ENCODE peak calls at places on chromosome 17, in five cellular contexts. One of them, this sample, is unnamed.
A peak's percentile ranks its signal among the peaks of the same experiment; 100 is the strongest.

GRCh38 chr17:45143767-45144198 is 4.5 kb upstream of the HEXIM1 start:
- DNase-seq in Right ventricle myocardium inferior: peak; percentile 95
- DNase-seq in bronchial epithelial cell: no peak
- DNase-seq in stimulated activated CD8-positive, alpha-beta memory T cell treated with anti-CD3 and anti-CD28 coated beads, Interleukin-4, amount 100 ng/mL, for 1 hour: no peak
- DNase-seq in CD8-positive, alpha-beta T cell: peak; percentile 16
- DNase-seq in this sample: no peak

GRCh38 chr17:42944211-42944610 is 20.0 kb downstream of the AARSD1 start:
- DNase-seq in stimulated activated CD8-positive, alpha-beta memory T cell treated with anti-CD3 and anti-CD28 coated beads, Interleukin-4, amount 100 ng/mL, for 1 hour: no peak
- DNase-seq in bronchial epithelial cell: no peak
- DNase-seq in Right ventricle myocardium inferior: no peak
- DNase-seq in CD8-positive, alpha-beta T cell: no peak
- DNase-seq in this sample: no peak

GRCh38 chr17:80716986-80717385 is 172.3 kb downstream of the RPTOR start:
- DNase-seq in CD8-positive, alpha-beta T cell: no peak
- DNase-seq in Right ventricle myocardium inferior: no peak
- DNase-seq in bronchial epithelial cell: no peak
- DNase-seq in stimulated activated CD8-positive, alpha-beta memory T cell treated with anti-CD3 and anti-CD28 coated beads, Interleukin-4, amount 100 ng/mL, for 1 hour: no peak
- DNase-seq in this sample: no peak

GRCh38 chr17:66848496-66848895 is 13.6 kb downstream of the CACNG5 start:
- DNase-seq in Right ventricle myocardium inferior: no peak
- DNase-seq in CD8-positive, alpha-beta T cell: no peak
- DNase-seq in bronchial epithelial cell: no peak
- DNase-seq in stimulated activated CD8-positive, alpha-beta memory T cell treated with anti-CD3 and anti-CD28 coated beads, Interleukin-4, amount 100 ng/mL, for 1 hour: no peak
- DNase-seq in this sample: no peak

GRCh38 chr17:29930399-29931010 is 477 bp upstream of the SSH2 start:
- DNase-seq in bronchial epithelial cell: peak; percentile 16
- DNase-seq in CD8-positive, alpha-beta T cell: peak; percentile 12
- DNase-seq in stimulated activated CD8-positive, alpha-beta memory T cell treated with anti-CD3 and anti-CD28 coated beads, Interleukin-4, amount 100 ng/mL, for 1 hour: no peak
- DNase-seq in Right ventricle myocardium inferior: no peak
- DNase-seq in this sample: no peak

GRCh38 chr17:45432405-45433113 is at the start of gene ARHGAP27:
- DNase-seq in CD8-positive, alpha-beta T cell: no peak
- DNase-seq in stimulated activated CD8-positive, alpha-beta memory T cell treated with anti-CD3 and anti-CD28 coated beads, Interleukin-4, amount 100 ng/mL, for 1 hour: no peak
- DNase-seq in Right ventricle myocardium inferior: peak; percentile 90
- DNase-seq in bronchial epithelial cell: no peak
- DNase-seq in this sample: no peak

GRCh38 chr17:39980402-39981206 is at the start of gene PSMD3:
- DNase-seq in Right ventricle myocardium inferior: peak; percentile 98
- DNase-seq in stimulated activated CD8-positive, alpha-beta memory T cell treated with anti-CD3 and anti-CD28 coated beads, Interleukin-4, amount 100 ng/mL, for 1 hour: peak; percentile 93
- DNase-seq in bronchial epithelial cell: peak; percentile 99
- DNase-seq in CD8-positive, alpha-beta T cell: peak; percentile 98
- DNase-seq in this sample: peak; percentile 98

GRCh38 chr17:7971651-7972050 is 30.8 kb upstream of the GUCY2D start:
- DNase-seq in CD8-positive, alpha-beta T cell: no peak
- DNase-seq in stimulated activated CD8-positive, alpha-beta memory T cell treated with anti-CD3 and anti-CD28 coated beads, Interleukin-4, amount 100 ng/mL, for 1 hour: no peak
- DNase-seq in Right ventricle myocardium inferior: no peak
- DNase-seq in bronchial epithelial cell: no peak
- DNase-seq in this sample: no peak

GRCh38 chr17:49787932-49788442 is 494 bp upstream of the KAT7 start:
- DNase-seq in Right ventricle myocardium inferior: no peak
- DNase-seq in bronchial epithelial cell: no peak
- DNase-seq in stimulated activated CD8-positive, alpha-beta memory T cell treated with anti-CD3 and anti-CD28 coated beads, Interleukin-4, amount 100 ng/mL, for 1 hour: no peak
- DNase-seq in CD8-positive, alpha-beta T cell: peak; percentile 26
- DNase-seq in this sample: peak; percentile 4

This sample was measured in effector CD4-positive, alpha-beta T cell.